ENCODE peak calls at places on chromosome 2, in eight cellular contexts. F, A, J, B, L, K, H and C are unnamed samples.

GRCh38 chr2:20093263-20094141 is 42.1 kb upstream of the LAPTM4A start:
- DNase-seq in F (no peak), A (peak), J (peak), B (no peak), L (no peak), K (peak), H (peak), C (no peak)

GRCh38 chr2:235142588-235142987 is 190.8 kb downstream of the SH3BP4 start:
- DNase-seq in F (no peak), A (no peak), J (no peak), B (no peak), L (no peak), K (no peak), H (no peak), C (no peak)

GRCh38 chr2:42859801-42860200 is 67.4 kb upstream of the HAAO start:
- DNase-seq in F (no peak), A (no peak), J (no peak), B (no peak), L (no peak), K (no peak), H (no peak), C (no peak)

GRCh38 chr2:160871096-160871495 is 289.1 kb upstream of the TANK start:
- DNase-seq in F (no peak), A (no peak), J (no peak), B (no peak), L (no peak), K (no peak), H (no peak), C (no peak)

GRCh38 chr2:59604143-59604542 is 949.3 kb downstream of the BCL11A start:
- DNase-seq in F (no peak), A (no peak), J (no peak), B (no peak), L (no peak), K (no peak), H (no peak), C (no peak)

GRCh38 chr2:45267062-45267702 is 257.9 kb upstream of the SIX2 start:
- DNase-seq in F (no peak), A (no peak), J (no peak), B (no peak), L (no peak), K (no peak), H (no peak), C (no peak)

GRCh38 chr2:236352761-236353593 is 88.8 kb upstream of the ASB18 start:
- DNase-seq in F (peak), A (no peak), J (no peak), B (peak), L (no peak), K (no peak), H (no peak), C (peak)

GRCh38 chr2:99944019-99944418 is 198.4 kb downstream of the AFF3 start:
- DNase-seq in F (no peak), A (no peak), J (no peak), B (no peak), L (no peak), K (no peak), H (no peak), C (no peak)

GRCh38 chr2:24711881-24712280 is 81.3 kb downstream of the PTRHD1 start:
- DNase-seq in F (no peak), A (no peak), J (no peak), B (no peak), L (no peak), K (no peak), H (no peak), C (no peak)

GRCh38 chr2:25672500-25673169 is 742 bp downstream of the DTNB start:
- DNase-seq in F (no peak), A (no peak), J (no peak), B (peak), L (peak), K (peak), H (no peak), C (no peak)

GRCh38 chr2:191976436-191976835 is 129.5 kb upstream of the CAVIN2 start:
- DNase-seq in F (no peak), A (no peak), J (peak), B (no peak), L (no peak), K (no peak), H (no peak), C (no peak)

GRCh38 chr2:191901031-191901430 is 54.1 kb upstream of the CAVIN2 start:
- DNase-seq in F (no peak), A (no peak), J (no peak), B (no peak), L (no peak), K (no peak), H (no peak), C (no peak)

GRCh38 chr2:73268831-73269685 is 15.2 kb downstream of the FBXO41 start:
- DNase-seq in F (peak), A (peak), J (no peak), B (no peak), L (peak), K (no peak), H (no peak), C (no peak)

GRCh38 chr2:57076856-57077255 is 893.1 kb downstream of the CCDC85A start:
- DNase-seq in F (no peak), A (no peak), J (no peak), B (no peak), L (no peak), K (no peak), H (no peak), C (no peak)

GRCh38 chr2:28977176-28977875 is 3.8 kb upstream of the TOGARAM2 start:
- DNase-seq in F (no peak), A (no peak), J (no peak), B (no peak), L (no peak), K (no peak), H (no peak), C (no peak)

GRCh38 chr2:199458017-199458805 is 472 bp upstream of the SATB2 start:
- DNase-seq in F (no peak), A (peak), J (no peak), B (no peak), L (peak), K (no peak), H (peak), C (peak)

GRCh38 chr2:112343827-112344585 is 68.6 kb downstream of the ZC3H6 start:
- DNase-seq in F (peak), A (no peak), J (peak), B (no peak), L (no peak), K (no peak), H (no peak), C (no peak)

GRCh38 chr2:27078267-27079194 is at the start of gene EMILIN1:
- DNase-seq in F (no peak), A (peak), J (peak), B (peak), L (no peak), K (peak), H (peak), C (no peak)

GRCh38 chr2:238003234-238004032 is 36.6 kb downstream of the UBE2F start:
- DNase-seq in F (no peak), A (no peak), J (no peak), B (no peak), L (no peak), K (no peak), H (no peak), C (no peak)

GRCh38 chr2:36489296-36489695 is 108.7 kb downstream of the FEZ2 start:
- DNase-seq in F (no peak), A (no peak), J (peak), B (no peak), L (no peak), K (no peak), H (peak), C (no peak)

GRCh38 chr2:10354399-10354798 is 51.7 kb downstream of the HPCAL1 start:
- DNase-seq in F (no peak), A (no peak), J (no peak), B (no peak), L (no peak), K (no peak), H (no peak), C (no peak)

GRCh38 chr2:8053241-8053640 is 628.6 kb upstream of the ID2 start:
- DNase-seq in F (no peak), A (no peak), J (no peak), B (no peak), L (no peak), K (no peak), H (no peak), C (no peak)

GRCh38 chr2:157784169-157784822 is 91.8 kb downstream of the ACVR1 start:
- DNase-seq in F (peak), A (no peak), J (no peak), B (peak), L (no peak), K (peak), H (peak), C (no peak)

GRCh38 chr2:239383036-239383795 is 17.6 kb downstream of the HDAC4 start:
- DNase-seq in F (no peak), A (no peak), J (no peak), B (no peak), L (no peak), K (no peak), H (no peak), C (peak)

GRCh38 chr2:101699939-101700442 is 2.5 kb downstream of the MAP4K4 start:
- DNase-seq in F (no peak), A (no peak), J (no peak), B (peak), L (no peak), K (no peak), H (no peak), C (no peak)

GRCh38 chr2:55109219-55109891 is 59.1 kb upstream of the RTN4 start:
- DNase-seq in F (peak), A (no peak), J (no peak), B (no peak), L (no peak), K (no peak), H (no peak), C (no peak)